ENCODE peak calls at places on chromosomes 12 and 14, in six cellular contexts. One of them, this sample, is unnamed.

GRCh38 chr14:61103541-61104339 is 122.7 kb downstream of the SLC38A6 start:
- DNase-seq in heart left ventricle: peak; percentile 62
- DNase-seq in BE2C: no peak
- DNase-seq in GM12864: peak; percentile 60
- DNase-seq in AG10803: peak; percentile 94
- DNase-seq in endodermal cell: peak; percentile 78
- DNase-seq in this sample: peak; percentile 81

GRCh38 chr14:74739293-74740030 is 23.7 kb upstream of the YLPM1 start:
- DNase-seq in heart left ventricle: no peak
- DNase-seq in BE2C: no peak
- DNase-seq in GM12864: no peak
- DNase-seq in AG10803: no peak
- DNase-seq in endodermal cell: no peak
- DNase-seq in this sample: no peak

GRCh38 chr12:12442548-12443071 is 85.7 kb downstream of the BORCS5 start:
- DNase-seq in heart left ventricle: no peak
- DNase-seq in BE2C: no peak
- DNase-seq in GM12864: no peak
- DNase-seq in AG10803: no peak
- DNase-seq in endodermal cell: no peak
- DNase-seq in this sample: no peak

GRCh38 chr12:26623136-26623535 is 209.9 kb downstream of the ITPR2 start:
- DNase-seq in heart left ventricle: no peak
- DNase-seq in BE2C: no peak
- DNase-seq in GM12864: no peak
- DNase-seq in AG10803: no peak
- DNase-seq in endodermal cell: no peak
- DNase-seq in this sample: no peak

GRCh38 chr14:77275041-77275854 is 4.2 kb upstream of the NGB start:
- DNase-seq in heart left ventricle: no peak
- DNase-seq in BE2C: peak; percentile 57
- DNase-seq in GM12864: no peak
- DNase-seq in AG10803: no peak
- DNase-seq in endodermal cell: no peak
- DNase-seq in this sample: no peak

GRCh38 chr12:123363385-123363742 is 1.3 kb downstream of the SBNO1 start:
- DNase-seq in heart left ventricle: no peak
- DNase-seq in BE2C: no peak
- DNase-seq in GM12864: no peak
- DNase-seq in AG10803: peak; percentile 12
- DNase-seq in endodermal cell: no peak
- DNase-seq in this sample: peak; percentile 39

GRCh38 chr12:65961731-65962130 is 137.4 kb downstream of the HMGA2 start:
- DNase-seq in heart left ventricle: no peak
- DNase-seq in BE2C: no peak
- DNase-seq in GM12864: no peak
- DNase-seq in AG10803: no peak
- DNase-seq in endodermal cell: no peak
- DNase-seq in this sample: no peak

GRCh38 chr14:90839024-90839888 is 23.0 kb upstream of the TTC7B start:
- DNase-seq in heart left ventricle: peak; percentile 84
- DNase-seq in BE2C: no peak
- DNase-seq in GM12864: no peak
- DNase-seq in AG10803: peak; percentile 63
- DNase-seq in endodermal cell: no peak
- DNase-seq in this sample: no peak

GRCh38 chr12:52580496-52580895 is 6.9 kb upstream of the KRT74 start:
- DNase-seq in heart left ventricle: no peak
- DNase-seq in BE2C: no peak
- DNase-seq in GM12864: no peak
- DNase-seq in AG10803: no peak
- DNase-seq in endodermal cell: peak; percentile 46
- DNase-seq in this sample: no peak

GRCh38 chr14:80434574-80435321 is 223.4 kb upstream of the DIO2 start:
- DNase-seq in heart left ventricle: no peak
- DNase-seq in BE2C: no peak
- DNase-seq in GM12864: no peak
- DNase-seq in AG10803: no peak
- DNase-seq in endodermal cell: peak; percentile 68
- DNase-seq in this sample: no peak

GRCh38 chr12:77746108-77746507 is 84.6 kb upstream of the NAV3 start:
- DNase-seq in heart left ventricle: no peak
- DNase-seq in BE2C: no peak
- DNase-seq in GM12864: peak; percentile 59
- DNase-seq in AG10803: peak; percentile 36
- DNase-seq in endodermal cell: no peak
- DNase-seq in this sample: peak; percentile 92

GRCh38 chr12:87676726-87677125 is 352.5 kb downstream of the C12orf50 start:
- DNase-seq in heart left ventricle: no peak
- DNase-seq in BE2C: no peak
- DNase-seq in GM12864: no peak
- DNase-seq in AG10803: no peak
- DNase-seq in endodermal cell: no peak
- DNase-seq in this sample: no peak

GRCh38 chr12:1830981-1831930 is 10.9 kb downstream of the LRTM2 start:
- DNase-seq in heart left ventricle: peak; percentile 58
- DNase-seq in BE2C: no peak
- DNase-seq in GM12864: no peak
- DNase-seq in AG10803: peak; percentile 40
- DNase-seq in endodermal cell: peak; percentile 97
- DNase-seq in this sample: no peak

GRCh38 chr12:34163443-34163842 is 141.1 kb downstream of the ALG10 start:
- DNase-seq in heart left ventricle: no peak
- DNase-seq in BE2C: no peak
- DNase-seq in GM12864: no peak
- DNase-seq in AG10803: no peak
- DNase-seq in endodermal cell: no peak
- DNase-seq in this sample: no peak

GRCh38 chr14:103562385-103563088 is at the start of the genes BAG5 and COA8:
- DNase-seq in heart left ventricle: peak; percentile 87
- DNase-seq in BE2C: peak; percentile 91
- DNase-seq in GM12864: peak; percentile 58
- DNase-seq in AG10803: peak; percentile 84
- DNase-seq in endodermal cell: peak; percentile 94
- DNase-seq in this sample: peak; percentile 93

GRCh38 chr14:71399057-71399487 is 491.8 kb downstream of the PCNX1 start:
- DNase-seq in heart left ventricle: no peak
- DNase-seq in BE2C: no peak
- DNase-seq in GM12864: peak; percentile 83
- DNase-seq in AG10803: no peak
- DNase-seq in endodermal cell: no peak
- DNase-seq in this sample: peak; percentile 86

GRCh38 chr12:18966927-18967326 is 162.6 kb upstream of the PLEKHA5 start:
- DNase-seq in heart left ventricle: no peak
- DNase-seq in BE2C: no peak
- DNase-seq in GM12864: no peak
- DNase-seq in AG10803: no peak
- DNase-seq in endodermal cell: no peak
- DNase-seq in this sample: no peak

GRCh38 chr14:60051690-60052324 is 39.9 kb upstream of the PCNX4 start:
- DNase-seq in heart left ventricle: no peak
- DNase-seq in BE2C: no peak
- DNase-seq in GM12864: no peak
- DNase-seq in AG10803: peak; percentile 52
- DNase-seq in endodermal cell: no peak
- DNase-seq in this sample: peak; percentile 5

GRCh38 chr14:79645753-79646362 is 565.4 kb downstream of the DIO2 start:
- DNase-seq in heart left ventricle: no peak
- DNase-seq in BE2C: no peak
- DNase-seq in GM12864: no peak
- DNase-seq in AG10803: no peak
- DNase-seq in endodermal cell: no peak
- DNase-seq in this sample: no peak

GRCh38 chr12:124233846-124234620 is 60.9 kb upstream of the RFLNA start:
- DNase-seq in heart left ventricle: no peak
- DNase-seq in BE2C: no peak
- DNase-seq in GM12864: no peak
- DNase-seq in AG10803: peak; percentile 30
- DNase-seq in endodermal cell: no peak
- DNase-seq in this sample: no peak

GRCh38 chr14:50763386-50764007 is 67.5 kb downstream of the NIN start:
- DNase-seq in heart left ventricle: no peak
- DNase-seq in BE2C: no peak
- DNase-seq in GM12864: no peak
- DNase-seq in AG10803: peak; percentile 97
- DNase-seq in endodermal cell: no peak
- DNase-seq in this sample: no peak

GRCh38 chr14:60724080-60724618 is at the start of gene SIX4:
- DNase-seq in heart left ventricle: peak; percentile 52
- DNase-seq in BE2C: peak; percentile 76
- DNase-seq in GM12864: no peak
- DNase-seq in AG10803: peak; percentile 79
- DNase-seq in endodermal cell: peak; percentile 95
- DNase-seq in this sample: peak; percentile 62

GRCh38 chr12:80607361-80608135 is 99.9 kb upstream of the MYF6 start:
- DNase-seq in heart left ventricle: no peak
- DNase-seq in BE2C: no peak
- DNase-seq in GM12864: no peak
- DNase-seq in AG10803: no peak
- DNase-seq in endodermal cell: no peak
- DNase-seq in this sample: no peak

DNA sequence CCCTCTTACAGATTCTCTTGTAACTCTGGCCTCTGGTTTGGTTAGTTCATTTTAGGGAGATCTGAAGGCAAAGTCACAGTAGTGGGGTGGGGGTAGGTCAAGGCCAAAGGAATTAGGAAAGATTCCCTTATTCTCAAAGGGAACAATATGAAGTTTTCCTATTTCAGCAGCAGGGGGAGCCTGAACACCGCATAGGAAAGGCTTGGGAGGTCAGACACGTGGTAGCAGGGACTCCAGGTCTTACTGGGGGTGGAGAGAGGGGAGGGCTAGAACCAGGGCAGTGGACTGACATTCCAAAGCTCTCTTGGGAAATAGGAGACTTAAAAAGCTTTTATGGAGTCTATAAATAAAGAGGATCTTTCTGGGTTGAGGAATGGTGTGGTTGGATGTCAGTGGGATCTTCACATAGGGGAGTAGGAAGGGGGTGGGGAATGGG is 1.3 kb downstream of the ZC3H10 start:
- DNase-seq in heart left ventricle: peak; percentile 82
- DNase-seq in BE2C: peak; percentile 84
- DNase-seq in GM12864: no peak
- DNase-seq in AG10803: peak; percentile 96
- DNase-seq in endodermal cell: peak; percentile 94
- DNase-seq in this sample: peak; percentile 87
- H3K4me3 ChIP-seq in heart left ventricle: peak overlapping the region; percentile 95
- H3K4me3 ChIP-seq in BE2C: peak overlapping the region; percentile 96
- H3K4me3 ChIP-seq in GM12864: peak overlapping the region; percentile 74
- H3K4me3 ChIP-seq in AG10803: peak overlapping the region; percentile 90
- H3K4me3 ChIP-seq in endodermal cell: peak overlapping the region; percentile 93
- H3K4me3 ChIP-seq in this sample: peak overlapping the region; percentile 78

GRCh38 chr12:79487386-79488110 is 203.2 kb downstream of the PAWR start:
- DNase-seq in heart left ventricle: no peak
- DNase-seq in BE2C: no peak
- DNase-seq in GM12864: no peak
- DNase-seq in AG10803: no peak
- DNase-seq in endodermal cell: no peak
- DNase-seq in this sample: no peak

GRCh38 chr12:79482323-79482722 is 208.4 kb downstream of the PAWR start:
- DNase-seq in heart left ventricle: no peak
- DNase-seq in BE2C: no peak
- DNase-seq in GM12864: no peak
- DNase-seq in AG10803: no peak
- DNase-seq in endodermal cell: peak; percentile 79
- DNase-seq in this sample: no peak

DNA sequence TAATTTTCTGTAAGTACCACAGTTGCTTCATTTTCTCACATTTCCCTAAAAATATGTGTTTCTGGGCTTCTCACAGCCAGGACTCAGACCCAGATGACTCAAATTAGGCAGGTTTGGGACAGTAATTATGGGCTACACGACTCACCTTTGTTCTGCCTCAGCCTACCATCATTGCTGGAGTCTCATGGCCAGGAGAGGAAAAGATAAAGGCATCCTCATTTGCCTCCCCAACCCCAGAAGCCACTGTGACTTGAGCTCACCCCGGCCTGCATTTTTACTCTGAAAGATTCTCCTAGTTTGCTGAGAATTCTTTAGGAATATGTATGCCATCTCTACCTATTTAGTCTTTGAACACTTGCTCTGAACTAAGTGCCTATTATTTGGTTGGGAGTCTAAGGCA is 207.8 kb downstream of the PAWR start:
- DNase-seq in heart left ventricle: no peak
- DNase-seq in BE2C: no peak
- DNase-seq in GM12864: no peak
- DNase-seq in AG10803: no peak
- DNase-seq in endodermal cell: peak; percentile 45
- DNase-seq in this sample: no peak
- TF ChIP-seq CTCF in heart left ventricle: no peak
- TF ChIP-seq CTCF in BE2C: no peak
- TF ChIP-seq CTCF in GM12864: no peak
- TF ChIP-seq CTCF in AG10803: no peak
- TF ChIP-seq CTCF in endodermal cell: no peak
- TF ChIP-seq CTCF in this sample: no peak

DNA sequence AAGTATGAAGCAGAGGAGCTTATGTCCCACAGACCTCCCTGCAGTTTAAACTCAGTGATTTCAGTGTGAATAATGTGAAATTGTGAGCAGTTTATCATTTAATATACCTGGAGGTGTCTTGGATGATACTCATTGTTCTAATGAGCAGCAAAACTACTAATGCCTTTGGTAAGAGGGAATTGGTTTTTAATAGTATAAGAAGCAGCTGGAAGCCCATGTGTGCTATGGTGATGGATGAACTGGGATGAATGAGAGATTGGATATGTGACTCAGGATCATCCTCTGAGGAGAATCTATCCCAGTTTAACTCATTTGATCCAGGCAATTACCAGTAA is 7.1 kb upstream of the CCDC184 start:
- DNase-seq in heart left ventricle: no peak
- DNase-seq in BE2C: no peak
- DNase-seq in GM12864: no peak
- DNase-seq in AG10803: no peak
- DNase-seq in endodermal cell: no peak
- DNase-seq in this sample: no peak
- H3K4me3 ChIP-seq in heart left ventricle: no peak overlapping the region
- H3K4me3 ChIP-seq in BE2C: no peak overlapping the region
- H3K4me3 ChIP-seq in GM12864: no peak overlapping the region
- H3K4me3 ChIP-seq in AG10803: no peak overlapping the region
- H3K4me3 ChIP-seq in endodermal cell: no peak overlapping the region
- H3K4me3 ChIP-seq in this sample: no peak overlapping the region

DNA sequence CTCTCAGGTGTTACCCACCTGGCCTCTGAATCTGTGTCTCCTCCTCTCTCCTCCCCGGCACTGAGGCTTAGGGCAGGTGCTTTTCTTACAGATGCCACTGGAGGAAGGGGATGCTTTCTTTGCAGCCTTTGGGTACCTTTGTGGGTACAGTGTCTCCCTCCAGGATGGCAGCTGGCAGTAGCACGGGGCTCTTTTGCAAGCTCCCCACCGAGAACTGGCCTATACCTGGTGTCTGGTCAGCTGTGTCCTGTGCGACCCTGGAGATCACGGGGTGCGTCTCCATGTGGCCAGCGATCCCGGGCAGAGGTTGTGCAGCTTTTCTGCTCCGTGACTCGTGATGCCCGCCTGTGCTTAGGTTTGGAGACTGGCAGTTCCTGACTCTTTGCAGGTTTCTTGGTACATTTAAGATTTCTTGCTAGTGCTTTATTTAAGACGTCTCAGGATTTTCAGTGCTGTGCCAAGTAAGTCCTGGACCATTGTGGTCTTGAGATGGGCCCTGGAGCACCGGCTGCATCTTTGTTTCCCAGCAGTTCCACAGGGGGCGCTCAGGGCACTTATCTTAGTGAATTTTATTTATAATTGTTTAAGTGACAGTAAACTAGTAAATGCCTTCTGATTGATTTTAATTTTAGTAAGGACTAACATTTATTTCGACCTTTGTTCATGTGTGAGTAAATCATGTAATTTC is 68.9 kb downstream of the DDX51 start:
- DNase-seq in heart left ventricle: no peak
- DNase-seq in BE2C: no peak
- DNase-seq in GM12864: no peak
- DNase-seq in AG10803: no peak
- DNase-seq in endodermal cell: peak; percentile 80
- DNase-seq in this sample: no peak
- TF ChIP-seq CTCF in heart left ventricle: no peak
- TF ChIP-seq CTCF in BE2C: peak; percentile 40
- TF ChIP-seq CTCF in GM12864: peak; percentile 18
- TF ChIP-seq CTCF in AG10803: peak; percentile 20
- TF ChIP-seq CTCF in endodermal cell: peak; percentile 73
- TF ChIP-seq CTCF in this sample: peak; percentile 11

This sample was measured in GM12865.